ENCODE peak calls at places on chromosome 2, in six cellular contexts. J is left colon; Y is aorta; U is activated naive CD8-positive, alpha-beta T cell treated with anti-CD3 and anti-CD28 coated beads, Interleukin-2, amount 50 U/mL, for 24 hours; M is stimulated activated CD4-positive, alpha-beta T cell treated with anti-CD3 and anti-CD28 coated beads, Interleukin-15, amount 100 ng/mL, for 24 hours; P is activated T-helper 9 cell treated with anti-CD3 and anti-CD28 coated beads, Interleukin-2, amount 50 U/mL, for 16 hours. B is an unnamed sample.

GRCh38 chr2:9896216-9896615 is 52.9 kb downstream of the TAF1B start:
- DNase-seq in J (no peak), Y (no peak), U (no peak), M (no peak), P (no peak), B (no peak)

GRCh38 chr2:40489678-40489960 is 37.7 kb upstream of the SLC8A1 start:
- DNase-seq in J (no peak), Y (no peak), U (no peak), M (no peak), P (no peak), B (no peak)

GRCh38 chr2:85383850-85384249 is 26.3 kb downstream of the CAPG start:
- DNase-seq in J (no peak), Y (no peak), U (no peak), M (no peak), P (no peak), B (no peak)

GRCh38 chr2:72035518-72036172 is 112.0 kb downstream of the CYP26B1 start:
- DNase-seq in J (no peak), Y (no peak), U (no peak), M (no peak), P (no peak), B (no peak)

GRCh38 chr2:177908182-177908581 is 164.4 kb downstream of the PDE11A start:
- DNase-seq in J (no peak), Y (no peak), U (no peak), M (no peak), P (no peak), B (no peak)

GRCh38 chr2:239329284-239329971 is 71.4 kb downstream of the HDAC4 start:
- DNase-seq in J (peak; percentile 39), Y (peak; percentile 44), U (no peak), M (no peak), P (no peak), B (no peak)

GRCh38 chr2:88212251-88212790 is 42.2 kb downstream of the THNSL2 start:
- DNase-seq in J (no peak), Y (no peak), U (no peak), M (no peak), P (no peak), B (no peak)

GRCh38 chr2:75403991-75404428 is 156.7 kb downstream of the EVA1A start:
- DNase-seq in J (no peak), Y (no peak), U (no peak), M (no peak), P (no peak), B (peak; percentile 22)

GRCh38 chr2:200525066-200525465 is 941 bp upstream of the SGO2 start:
- DNase-seq in J (no peak), Y (no peak), U (no peak), M (no peak), P (no peak), B (no peak)

GRCh38 chr2:19569300-19569791 is 210.9 kb upstream of the OSR1 start:
- DNase-seq in J (no peak), Y (no peak), U (no peak), M (no peak), P (no peak), B (no peak)

GRCh38 chr2:71807969-71808451 is 339.7 kb downstream of the CYP26B1 start:
- DNase-seq in J (peak; percentile 23), Y (no peak), U (no peak), M (no peak), P (no peak), B (no peak)

GRCh38 chr2:160408575-160409291 is 84.9 kb downstream of the RBMS1 start:
- DNase-seq in J (no peak), Y (no peak), U (no peak), M (no peak), P (no peak), B (no peak)

GRCh38 chr2:241225545-241225944 is 37.1 kb downstream of the ANO7 start:
- DNase-seq in J (no peak), Y (peak; percentile 23), U (no peak), M (no peak), P (no peak), B (no peak)

GRCh38 chr2:26637811-26638310 is 3.3 kb downstream of the CIB4 start:
- DNase-seq in J (no peak), Y (no peak), U (no peak), M (no peak), P (no peak), B (no peak)

GRCh38 chr2:30147715-30148611 is 1.2 kb downstream of the YPEL5 start:
- DNase-seq in J (peak; percentile 88), Y (peak; percentile 89), U (peak; percentile 85), M (peak; percentile 83), P (peak; percentile 68), B (peak; percentile 91)

GRCh38 chr2:69384618-69385081 is 2.4 kb downstream of the GFPT1 start:
- DNase-seq in J (no peak), Y (no peak), U (no peak), M (no peak), P (no peak), B (no peak)

GRCh38 chr2:17788773-17789172 is 27.5 kb upstream of the MSGN1 start:
- DNase-seq in J (no peak), Y (no peak), U (no peak), M (no peak), P (no peak), B (no peak)

GRCh38 chr2:235984552-235984951 is 183.6 kb downstream of the GBX2 start:
- DNase-seq in J (no peak), Y (no peak), U (no peak), M (no peak), P (no peak), B (no peak)

GRCh38 chr2:74191596-74192380 is 6.6 kb upstream of the MTHFD2 start:
- DNase-seq in J (no peak), Y (no peak), U (no peak), M (no peak), P (no peak), B (no peak)

B was measured in germinal center.